ENCODE peak calls at places on chromosomes 2 and 18, in five cellular contexts. M is keratinocyte, N is brain microvascular endothelial cell, J is foreskin fibroblast, R is cardiac fibroblast. B is an unnamed sample.

GRCh38 chr2:37569986-37570688 is 101.3 kb downstream of the CDC42EP3 start:
- DNase-seq in N (peak), J (peak), M (no peak), R (no peak), B (peak)

GRCh38 chr18:2441544-2441943 is 129.8 kb downstream of the METTL4 start:
- DNase-seq in R (no peak), N (peak), J (peak), M (no peak), B (peak)

GRCh38 chr2:16319425-16320245 is 346.0 kb downstream of the CYRIA start:
- DNase-seq in R (no peak), N (no peak), M (no peak), J (no peak), B (no peak)

GRCh38 chr2:17813015-17813741 is 3.1 kb upstream of the MSGN1 start:
- DNase-seq in M (no peak), R (no peak), J (peak), N (peak), B (peak)

GRCh38 chr2:86347401-86347800 is 10.0 kb upstream of the REEP1 start:
- DNase-seq in N (no peak), J (no peak), R (no peak), M (no peak), B (no peak)

GRCh38 chr2:50613161-50613560 is 418.8 kb downstream of the NRXN1 start:
- DNase-seq in N (peak), M (peak), R (no peak), J (peak), B (no peak)

GRCh38 chr2:99648115-99648850 is 158.5 kb upstream of the REV1 start:
- DNase-seq in J (no peak), R (peak), N (no peak), M (no peak), B (peak)

GRCh38 chr2:74020717-74021406 is 36.2 kb downstream of the TET3 start:
- DNase-seq in R (no peak), N (no peak), M (no peak), J (no peak), B (no peak)

GRCh38 chr2:25314514-25315315 is 27.0 kb downstream of the DNMT3A start:
- DNase-seq in M (no peak), J (peak), N (no peak), R (peak), B (no peak)

GRCh38 chr2:216261042-216261537 is 111.2 kb downstream of the MARCHF4 start:
- DNase-seq in N (no peak), J (no peak), R (no peak), M (no peak), B (no peak)

GRCh38 chr2:152558174-152559091 is 158.8 kb downstream of the PRPF40A start:
- DNase-seq in M (no peak), N (peak), J (peak), R (peak), B (peak)

GRCh38 chr18:23236876-23237468 is 101.7 kb downstream of the CABLES1 start:
- DNase-seq in N (no peak), R (no peak), J (no peak), M (no peak), B (no peak)

GRCh38 chr18:23238152-23238531 is 102.9 kb downstream of the CABLES1 start:
- DNase-seq in M (no peak), N (peak), J (peak), R (peak), B (peak)

GRCh38 chr18:23238651-23239349 is 103.5 kb downstream of the CABLES1 start:
- DNase-seq in R (peak), M (no peak), J (no peak), N (peak), B (no peak)

GRCh38 chr18:23239350-23239692 is 104.0 kb downstream of the CABLES1 start:
- DNase-seq in R (no peak), M (no peak), N (no peak), J (no peak), B (no peak)

DNA sequence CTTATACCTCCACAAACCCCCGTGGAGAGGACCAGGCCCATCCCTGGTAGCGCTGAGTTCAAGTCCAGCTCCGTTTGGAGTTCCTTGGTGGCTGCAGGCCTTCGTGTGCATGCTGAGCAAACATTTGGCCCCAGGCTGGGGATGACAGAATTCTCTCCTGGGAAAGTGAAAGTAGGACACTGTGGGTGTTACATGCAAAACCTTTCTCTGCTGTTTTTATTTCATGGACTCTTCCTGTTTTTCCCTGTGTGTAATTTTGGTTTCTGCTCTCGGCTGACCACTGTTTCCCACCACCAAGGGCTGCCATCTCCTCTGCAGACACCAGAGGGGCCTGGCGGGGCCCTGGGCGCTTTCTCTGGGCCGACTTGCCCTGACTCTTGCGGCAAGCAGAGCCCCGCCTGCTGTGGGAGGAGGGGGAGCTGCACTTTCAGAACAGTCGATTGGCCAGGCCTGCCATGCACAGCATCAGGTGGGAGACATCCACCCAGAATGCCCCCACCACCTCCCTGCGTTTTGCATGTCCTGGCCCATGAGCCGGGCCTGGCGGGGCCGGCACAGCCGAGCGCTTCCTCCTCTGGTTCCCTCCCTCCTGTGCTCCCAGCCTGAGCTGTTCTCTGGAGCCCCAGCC is 102.4 kb downstream of the CABLES1 start:
- DNase-seq in N (peak), J (peak), R (peak), M (no peak), B (peak)
- H3K4me3 ChIP-seq in N (no peak), J (no peak), R (no peak), M (peak), B (peak)

DNA sequence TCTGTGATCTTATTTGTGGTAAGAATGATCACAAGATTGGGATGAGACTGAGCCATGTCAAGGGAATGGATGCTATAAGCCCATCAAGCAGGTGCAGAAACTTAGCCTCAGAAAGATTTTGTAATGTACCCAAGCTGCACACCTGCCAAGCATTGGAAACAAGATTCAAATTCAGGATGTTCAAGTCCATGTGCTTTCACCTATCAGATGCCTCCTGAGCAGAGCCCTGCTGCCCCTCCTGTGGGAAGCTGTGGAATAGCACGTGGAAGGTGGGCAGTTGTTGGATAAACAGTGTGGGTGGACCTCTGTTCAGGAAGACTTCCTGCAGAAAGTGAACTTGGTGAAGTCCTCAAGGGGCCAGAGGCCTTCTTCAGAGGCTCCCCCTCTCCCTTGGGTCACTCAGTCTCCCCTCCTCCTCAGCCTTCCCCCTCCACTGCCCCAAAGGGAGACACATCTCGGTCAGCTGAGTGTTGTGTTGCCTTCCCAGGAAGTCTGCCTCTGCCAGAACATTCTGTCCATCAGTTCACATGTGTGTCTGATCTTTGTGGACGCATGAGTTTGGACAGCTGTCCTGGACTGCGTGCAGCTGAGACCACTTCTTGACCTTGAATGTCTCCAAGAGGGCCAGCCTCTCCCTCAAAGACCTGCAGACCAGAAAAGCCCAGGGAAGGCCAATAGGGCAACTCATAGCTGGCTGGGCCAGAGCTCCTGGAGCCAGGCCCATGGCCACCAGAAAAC is 186.1 kb downstream of the INHBB start:
- DNase-seq in R (peak), M (no peak), J (peak), N (no peak), B (peak)
- H3K4me3 ChIP-seq in R (no peak), M (no peak), J (no peak), N (no peak), B (no peak)

GRCh38 chr2:47309472-47309951 is 93.4 kb upstream of the MSH2 start:
- DNase-seq in N (no peak), M (no peak), J (no peak), R (no peak), B (no peak)
- H3K4me3 ChIP-seq in N (no peak), M (no peak), J (no peak), R (no peak), B (no peak)

DNA sequence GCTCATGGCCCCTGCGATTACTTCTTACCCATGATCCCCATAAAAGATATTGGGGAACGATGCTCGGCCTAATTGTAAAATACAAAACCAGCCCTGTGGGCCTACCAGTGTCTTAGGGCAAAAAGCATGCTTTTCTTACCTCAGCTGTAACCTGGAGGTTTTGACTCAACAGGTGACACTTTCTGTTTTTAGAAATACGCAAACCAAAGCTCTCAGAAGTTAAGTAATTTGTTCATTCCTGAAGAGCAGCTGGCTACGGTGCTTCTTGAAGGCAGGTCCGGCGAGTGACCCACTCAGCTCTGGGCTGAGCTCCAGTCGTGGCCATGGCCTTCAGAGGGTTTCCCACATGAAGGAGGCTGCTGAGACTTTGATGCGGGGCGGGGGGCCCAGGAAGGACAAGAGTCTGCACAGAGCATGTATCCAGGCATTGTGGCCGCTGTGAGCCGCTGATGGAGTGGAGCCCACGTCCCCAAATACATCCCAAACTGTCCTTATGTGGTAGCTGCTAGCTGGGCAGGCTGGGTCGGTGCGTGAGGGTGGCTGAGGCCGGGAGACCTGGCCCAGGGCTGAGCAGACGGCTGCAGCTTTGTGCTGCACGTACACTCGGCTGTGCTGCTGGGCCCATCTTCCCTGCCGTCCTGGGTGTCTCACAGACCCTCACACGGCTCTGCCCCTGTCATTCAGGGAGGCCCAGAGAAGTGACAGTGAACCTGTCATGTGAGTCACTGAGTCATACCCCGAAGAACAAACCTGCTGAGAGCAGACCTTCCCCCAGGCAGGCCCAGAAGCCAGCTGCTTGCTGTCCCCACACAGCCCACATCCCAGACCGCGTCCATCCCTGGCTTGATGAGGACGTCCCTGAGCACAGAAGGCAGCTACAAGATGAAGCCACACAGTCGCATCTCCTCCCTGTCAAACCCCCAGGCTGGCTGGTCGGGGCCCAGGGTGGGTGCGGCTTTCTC is 34.1 kb downstream of the ITGB1BP1 start:
- DNase-seq in R (no peak), J (no peak), M (no peak), N (no peak), B (no peak)
- H3K4me3 ChIP-seq in R (no peak), J (no peak), M (no peak), N (no peak), B (no peak)

GRCh38 chr2:224523626-224524577 is 61.3 kb downstream of the CUL3 start:
- DNase-seq in M (no peak), N (no peak), R (no peak), J (no peak), B (no peak)
- H3K4me3 ChIP-seq in M (no peak), N (no peak), R (no peak), J (no peak), B (no peak)

GRCh38 chr2:240996161-240996833 is 2.1 kb upstream of the SNED1 start:
- DNase-seq in R (no peak), J (no peak), M (no peak), N (no peak), B (no peak)

GRCh38 chr2:240998706-240999000 is 235 bp downstream of the SNED1 start:
- DNase-seq in N (no peak), J (no peak), R (no peak), M (no peak), B (no peak)

GRCh38 chr2:240996834-240997140 is 1.6 kb upstream of the SNED1 start:
- DNase-seq in M (no peak), N (no peak), J (no peak), R (no peak), B (no peak)

GRCh38 chr2:240997856-240998705 is at the start of gene SNED1:
- DNase-seq in M (no peak), J (peak), R (peak), N (peak), B (peak)

GRCh38 chr2:240997141-240997855 is 1.1 kb upstream of the SNED1 start:
- DNase-seq in N (peak), J (peak), M (no peak), R (peak), B (peak)
- H3K4me3 ChIP-seq in N (no peak), J (peak), M (no peak), R (no peak), B (no peak)

B was measured in fibroblast of mammary gland.